ENCODE peak calls at places on chromosomes 12 and 14, in nine cellular contexts. L is hepatocyte, T is GM23248, C is HCT116, Z is OCI-LY7, O is SK-N-SH, M is GM23338, V is MM.1S, J is PC-3. U is an unnamed sample.

GRCh38 chr14:68770051-68770450 is 22.8 kb downstream of the ZFP36L1 start:
- DNase-seq in J (no peak), C (no peak), V (no peak), T (no peak), O (no peak), L (no peak), Z (no peak), M (no peak), U (no peak)

GRCh38 chr14:101125719-101126375 is 222.3 kb upstream of the RTL1 start:
- DNase-seq in V (no peak), T (no peak), C (no peak), J (no peak), L (no peak), Z (no peak), M (no peak), O (no peak), U (no peak)

GRCh38 chr14:95445676-95446075 is 70.8 kb downstream of the SYNE3 start:
- DNase-seq in Z (no peak), V (no peak), M (no peak), J (no peak), L (no peak), T (no peak), C (no peak), O (peak), U (no peak)

GRCh38 chr12:82862069-82862841 is 175.5 kb downstream of the TMTC2 start:
- DNase-seq in M (no peak), O (peak), T (peak), L (no peak), J (peak), V (no peak), Z (no peak), C (no peak), U (no peak)

GRCh38 chr14:55936691-55937090 is 181.5 kb upstream of the PELI2 start:
- DNase-seq in J (no peak), T (no peak), L (no peak), M (peak), C (no peak), O (no peak), Z (no peak), V (no peak), U (peak)

GRCh38 chr14:106845286-106846087 is 1319.1 kb downstream of the TMEM121 start:
- DNase-seq in M (no peak), V (no peak), C (no peak), T (no peak), O (peak), Z (peak), J (peak), L (no peak), U (no peak)

GRCh38 chr12:3958534-3958933 is 85.3 kb upstream of the PARP11 start:
- DNase-seq in T (no peak), Z (no peak), C (no peak), M (no peak), V (no peak), L (no peak), O (no peak), J (no peak), U (no peak)

GRCh38 chr12:65121049-65121955 is at the start of gene WIF1:
- DNase-seq in T (peak), J (peak), C (no peak), M (peak), L (peak), O (peak), V (no peak), Z (no peak), U (peak)

GRCh38 chr12:95224202-95225170 is 6.9 kb downstream of the VEZT start:
- DNase-seq in C (no peak), J (peak), Z (no peak), L (no peak), M (no peak), O (no peak), T (peak), V (no peak), U (no peak)

DNA sequence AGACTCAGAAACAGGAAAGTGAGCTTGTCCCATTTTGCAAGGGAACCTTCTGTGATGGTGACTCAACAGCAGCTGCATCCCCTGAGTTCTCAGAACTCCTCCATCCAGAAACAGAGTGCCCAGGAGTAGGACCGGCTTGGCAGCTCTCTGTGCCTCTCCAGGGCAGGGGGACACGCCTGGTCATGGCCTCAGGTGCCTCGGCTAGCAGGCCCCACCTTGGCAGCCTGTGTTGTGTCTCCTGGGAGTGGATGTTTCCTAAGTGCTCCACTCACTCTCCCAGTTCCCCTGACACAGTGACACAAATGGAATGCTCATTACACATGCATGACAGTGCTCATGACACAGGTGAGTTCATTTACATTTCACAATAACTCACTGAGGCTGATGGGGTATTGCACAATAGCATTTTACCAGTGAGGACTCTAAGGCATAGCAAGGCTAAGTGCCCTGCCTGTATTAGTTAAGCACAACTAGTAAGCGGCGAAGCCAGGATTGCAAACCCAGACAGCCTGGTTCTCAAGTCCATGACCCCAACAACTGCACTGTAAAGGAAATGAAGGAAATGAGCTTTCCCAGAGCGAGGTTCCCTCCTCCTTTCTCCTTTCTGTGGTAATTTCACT is 47.4 kb downstream of the CALM1 start:
- DNase-seq in O (no peak), M (no peak), Z (no peak), V (no peak), C (no peak), T (peak), J (peak), L (peak), U (no peak)
- TF ChIP-seq EZH2phosphoT487 in O (no peak), M (no peak), Z (no peak), V (no peak), C (no peak), T (no peak), J (no peak), L (no peak), U (no peak)

GRCh38 chr14:60657609-60657983 is 8.3 kb upstream of the SIX1 start:
- DNase-seq in J (no peak), M (peak), T (no peak), L (peak), O (no peak), V (no peak), Z (peak), C (no peak), U (peak)
- TF ChIP-seq EZH2phosphoT487 in J (no peak), M (peak), T (no peak), L (no peak), O (no peak), V (no peak), Z (no peak), C (no peak), U (no peak)

GRCh38 chr12:107368586-107368985 is 275.2 kb upstream of the CRY1 start:
- DNase-seq in V (no peak), M (no peak), J (no peak), C (no peak), Z (no peak), O (no peak), L (no peak), T (no peak), U (no peak)
- TF ChIP-seq EZH2phosphoT487 in V (no peak), M (no peak), J (no peak), C (no peak), Z (no peak), O (no peak), L (no peak), T (no peak), U (no peak)

DNA sequence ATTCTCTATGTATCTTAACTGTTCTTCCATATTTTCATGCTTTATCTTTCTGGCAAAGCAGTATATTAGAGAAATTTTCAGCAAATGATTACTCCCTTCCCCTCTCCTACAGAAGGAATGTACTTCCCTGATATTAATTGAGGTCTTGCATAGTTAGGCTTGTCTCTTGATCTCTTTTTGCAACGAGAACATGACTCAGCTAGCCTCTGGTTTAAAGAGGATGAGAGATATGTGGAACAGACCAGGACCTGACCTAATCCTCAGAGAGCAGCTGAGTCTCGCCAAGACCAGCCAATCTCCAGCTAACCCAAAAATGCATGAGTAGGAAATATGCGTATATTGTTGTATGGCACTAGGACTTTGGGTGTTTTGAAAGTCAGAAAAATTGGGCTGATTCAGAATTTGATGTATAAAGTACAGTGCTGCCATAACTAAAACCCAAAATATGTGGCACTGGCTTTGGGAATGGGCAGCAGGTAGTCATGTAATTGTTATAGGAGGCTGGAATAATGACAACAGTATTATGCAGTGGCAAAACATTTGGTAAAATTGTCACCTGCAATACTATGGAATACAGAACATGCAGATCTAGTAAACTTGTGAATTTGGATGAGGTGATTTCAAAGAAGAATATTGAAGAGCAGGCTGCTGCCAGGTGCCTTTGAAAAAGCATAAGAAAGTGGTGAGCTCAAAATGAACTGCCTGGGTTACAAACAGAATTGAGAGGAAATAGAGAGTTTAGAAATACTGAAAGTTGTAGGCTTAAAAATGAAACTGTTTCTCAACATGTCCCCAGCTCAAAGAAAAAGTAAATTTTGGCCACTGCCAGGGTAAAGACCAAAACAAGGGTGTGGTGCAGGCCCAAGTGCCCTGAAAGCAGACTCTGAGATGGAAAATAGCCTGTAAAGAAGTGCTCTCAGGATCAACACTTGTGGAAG is 9.3 kb upstream of the USP15 start:
- DNase-seq in T (peak), M (no peak), Z (no peak), L (no peak), O (no peak), V (peak), C (no peak), J (no peak), U (no peak)
- TF ChIP-seq EZH2phosphoT487 in T (no peak), M (no peak), Z (no peak), L (no peak), O (no peak), V (no peak), C (no peak), J (no peak), U (no peak)

DNA sequence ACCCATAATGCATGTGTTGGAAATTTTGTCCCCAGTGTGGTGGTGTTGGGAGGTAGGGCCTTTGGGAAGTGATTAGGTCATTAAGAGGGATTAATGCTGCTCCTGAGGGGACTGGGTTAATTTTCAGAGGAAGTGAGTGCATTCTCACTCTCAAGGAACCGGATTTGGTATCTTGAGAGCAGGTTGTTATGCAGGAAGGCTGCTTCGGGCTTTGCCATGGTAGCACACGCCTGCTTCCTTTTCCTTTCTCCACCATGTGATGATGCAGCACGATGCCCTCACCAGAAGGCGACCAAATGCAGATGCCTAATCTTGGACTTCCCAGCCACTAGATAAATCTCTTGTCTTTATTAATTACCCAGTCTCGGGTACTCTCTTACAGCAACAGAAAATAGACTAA is 257.1 kb downstream of the SSPN start:
- DNase-seq in T (no peak), M (no peak), L (no peak), V (no peak), Z (no peak), J (no peak), O (no peak), C (no peak), U (no peak)
- TF ChIP-seq EZH2phosphoT487 in T (no peak), M (no peak), L (no peak), V (no peak), Z (no peak), J (no peak), O (no peak), C (no peak), U (no peak)

DNA sequence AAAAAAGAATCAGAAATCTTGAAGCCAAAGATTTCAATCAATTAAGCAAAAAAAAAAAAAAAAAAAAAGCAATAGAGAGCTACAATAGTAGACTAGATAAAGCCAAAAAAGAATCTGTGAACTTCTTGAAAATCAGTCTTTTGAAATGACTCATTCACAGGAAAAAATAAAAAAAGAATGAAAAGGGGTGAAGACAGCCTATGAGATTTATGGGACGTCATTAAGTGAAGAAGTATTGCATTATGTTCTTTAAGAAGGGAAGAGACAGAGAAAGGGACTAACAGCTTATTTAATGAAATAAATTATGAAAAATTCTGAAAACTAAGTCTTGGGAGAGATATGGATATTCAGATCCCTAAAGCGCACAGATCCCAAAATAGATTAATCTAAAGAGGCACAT is 103.8 kb downstream of the ACSS3 start:
- DNase-seq in Z (no peak), V (no peak), M (no peak), J (no peak), O (no peak), T (no peak), L (no peak), C (no peak), U (no peak)
- TF ChIP-seq EZH2phosphoT487 in Z (no peak), V (no peak), M (no peak), J (no peak), O (no peak), T (no peak), L (no peak), C (no peak), U (no peak)

DNA sequence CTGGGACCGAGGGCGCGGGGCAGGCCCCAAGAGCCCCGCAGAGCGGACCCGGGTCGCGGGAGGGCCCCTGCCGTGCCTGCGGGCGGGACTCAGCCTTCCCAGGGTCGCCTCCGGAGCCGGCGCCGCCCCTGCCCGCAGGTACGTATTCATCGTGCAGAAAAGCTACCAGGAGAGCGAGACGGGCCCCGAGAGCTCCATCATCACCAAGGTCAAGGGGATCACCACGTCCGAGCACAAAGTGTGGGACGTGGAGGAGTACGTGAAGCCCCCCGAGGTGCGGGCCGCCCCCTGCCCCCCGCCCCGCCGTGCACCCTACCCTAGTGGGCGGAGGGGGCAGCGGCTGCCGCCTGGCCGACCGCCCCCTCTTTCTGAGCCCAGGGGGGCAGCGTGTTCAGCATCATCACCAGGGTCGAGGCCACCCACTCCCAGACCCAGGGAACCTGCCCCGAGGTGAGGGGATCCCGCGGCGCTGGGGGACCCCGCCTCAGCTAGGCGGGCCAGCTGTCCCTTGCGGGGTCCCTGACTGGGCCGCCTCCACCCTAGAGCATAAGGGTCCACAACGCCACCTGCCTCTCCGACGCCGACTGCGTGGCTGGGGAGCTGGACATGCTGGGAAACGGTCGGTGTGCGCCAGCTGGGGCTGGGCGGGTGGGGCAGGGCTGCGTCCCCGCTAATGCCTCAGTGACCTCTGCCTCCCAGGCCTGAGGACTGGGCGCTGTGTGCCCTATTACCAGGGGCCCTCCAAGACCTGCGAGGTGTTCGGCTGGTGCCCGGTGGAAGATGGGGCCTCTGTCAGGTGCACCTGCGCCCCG is 931 bp downstream of the P2RX2 start:
- DNase-seq in Z (no peak), V (no peak), L (no peak), J (no peak), M (peak), C (no peak), T (no peak), O (peak), U (no peak)
- TF ChIP-seq EZH2phosphoT487 in Z (no peak), V (no peak), L (no peak), J (no peak), M (no peak), C (no peak), T (no peak), O (peak), U (peak)

GRCh38 chr14:73896521-73896920 is 9.9 kb downstream of the ZNF410 start:
- DNase-seq in Z (no peak), O (no peak), V (no peak), L (no peak), C (no peak), J (no peak), M (no peak), T (peak), U (no peak)
- TF ChIP-seq EZH2phosphoT487 in Z (no peak), O (no peak), V (no peak), L (no peak), C (no peak), J (no peak), M (no peak), T (no peak), U (no peak)

U was measured in neural progenitor cell.